ENCODE peak calls at places on chromosomes 13 and 19, in seven cellular contexts. E, M, T, A, L, D and W are unnamed samples.

GRCh38 chr19:409006-409514 is at the start of gene C2CD4C:
- DNase-seq in D (no peak), T (no peak), A (no peak), M (no peak), E (no peak), L (peak), W (no peak)

GRCh38 chr13:37701306-37701705 is 102.7 kb upstream of the POSTN start:
- DNase-seq in A (no peak), E (no peak), M (no peak), T (no peak), D (no peak), L (no peak), W (no peak)

GRCh38 chr19:45913874-45914830 is at the start of gene NANOS2:
- DNase-seq in E (no peak), A (peak), M (no peak), D (no peak), T (no peak), L (no peak), W (no peak)

GRCh38 chr13:50732712-50733111 is 110.8 kb downstream of the DLEU7 start:
- DNase-seq in M (no peak), D (no peak), A (no peak), E (no peak), L (no peak), T (no peak), W (no peak)

GRCh38 chr13:79932556-79932955 is 408.4 kb downstream of the SPRY2 start:
- DNase-seq in M (no peak), L (no peak), E (no peak), A (no peak), D (no peak), T (no peak), W (no peak)

GRCh38 chr19:29666634-29667389 is 1.6 kb downstream of the PLEKHF1 start:
- DNase-seq in T (no peak), A (peak), L (peak), M (no peak), D (no peak), E (peak), W (peak)

GRCh38 chr13:104114111-104114510 is 1047.9 kb upstream of the SLC10A2 start:
- DNase-seq in D (no peak), T (no peak), L (no peak), E (no peak), M (no peak), A (no peak), W (no peak)

GRCh38 chr13:50075619-50076097 is 60.4 kb downstream of the KCNRG start:
- DNase-seq in L (no peak), M (no peak), T (no peak), E (no peak), A (peak), D (no peak), W (no peak)

GRCh38 chr19:18604820-18605159 is 1.8 kb downstream of the CRLF1 start:
- DNase-seq in A (no peak), L (peak), T (no peak), E (no peak), D (no peak), M (no peak), W (no peak)

GRCh38 chr13:98846521-98846920 is 94.0 kb upstream of the SLC15A1 start:
- DNase-seq in A (no peak), E (no peak), T (no peak), M (no peak), D (no peak), L (no peak), W (no peak)

GRCh38 chr19:15156391-15156790 is 44.4 kb downstream of the NOTCH3 start:
- DNase-seq in A (no peak), D (no peak), L (no peak), T (no peak), M (no peak), E (no peak), W (no peak)